ENCODE peak calls at places on chromosomes 4 and X, in five cellular contexts. S is endothelial cell of umbilical vein, V is ascending aorta, U is IMR-90, Y is tibial nerve. K is an unnamed sample.
A peak's percentile ranks its signal among the peaks of the same experiment; 100 is the strongest.

GRCh38 chr4:142840516-142841123 is 5.5 kb downstream of the INPP4B start:
- DNase-seq in S (peak; percentile 62), V (no peak), U (peak; percentile 68), Y (no peak), K (no peak)

GRCh38 chr4:187940299-187940698 is 55.3 kb upstream of the ZFP42 start:
- DNase-seq in S (no peak), V (no peak), U (peak; percentile 58), Y (no peak), K (no peak)

GRCh38 chr4:6924361-6924779 is 14.7 kb downstream of the TBC1D14 start:
- DNase-seq in S (no peak), V (no peak), U (no peak), Y (no peak), K (no peak)

GRCh38 chrX:40006025-40007017 is 91.4 kb downstream of the BCOR start:
- DNase-seq in S (no peak), V (no peak), U (no peak), Y (no peak), K (no peak)

GRCh38 chrX:76126851-76127250 is 46.0 kb upstream of the PBDC1 start:
- DNase-seq in S (no peak), V (no peak), U (no peak), Y (no peak), K (no peak)

GRCh38 chr4:127400736-127401346 is 231.9 kb upstream of the INTU start:
- DNase-seq in S (peak; percentile 68), V (no peak), U (peak; percentile 83), Y (peak; percentile 19), K (no peak)

GRCh38 chr4:89898304-89898716 is 3.7 kb downstream of the MMRN1 start:
- DNase-seq in S (peak; percentile 84), V (no peak), U (no peak), Y (no peak), K (no peak)

GRCh38 chr4:3244747-3245146 is 4.2 kb upstream of the MSANTD1 start:
- DNase-seq in S (no peak), V (no peak), U (no peak), Y (no peak), K (no peak)

GRCh38 chr4:42654606-42655005 is 2.3 kb downstream of the ATP8A1 start:
- DNase-seq in S (peak; percentile 39), V (no peak), U (peak; percentile 50), Y (no peak), K (no peak)

GRCh38 chrX:149259241-149259640 is 245.9 kb downstream of the IDS start:
- DNase-seq in S (no peak), V (no peak), U (no peak), Y (no peak), K (no peak)

GRCh38 chrX:1450381-1451161 is 2.1 kb downstream of the ASMTL start:
- DNase-seq in S (no peak), V (no peak), U (no peak), Y (no peak), K (peak; percentile 37)

GRCh38 chr4:100367451-100367850 is 150.4 kb downstream of the EMCN start:
- DNase-seq in S (peak; percentile 93), V (no peak), U (peak; percentile 63), Y (no peak), K (no peak)

GRCh38 chr4:188336891-188337290 is 197.7 kb downstream of the TRIML1 start:
- DNase-seq in S (no peak), V (no peak), U (no peak), Y (no peak), K (no peak)

GRCh38 chr4:146222313-146222712 is 8.0 kb downstream of the REELD1 start:
- DNase-seq in S (no peak), V (no peak), U (peak; percentile 54), Y (no peak), K (no peak)

GRCh38 chrX:87941841-87942240 is 424.2 kb downstream of the KLHL4 start:
- DNase-seq in S (no peak), V (no peak), U (no peak), Y (no peak), K (no peak)

GRCh38 chr4:125314676-125315570 is at the start of gene FAT4:
- DNase-seq in S (peak; percentile 99), V (peak; percentile 83), U (peak; percentile 97), Y (peak; percentile 91), K (peak; percentile 95)

GRCh38 chr4:138090918-138091659 is 151.1 kb downstream of the SLC7A11 start:
- DNase-seq in S (no peak), V (no peak), U (no peak), Y (no peak), K (no peak)

GRCh38 chr4:138092060-138092459 is 150.1 kb downstream of the SLC7A11 start:
- DNase-seq in S (no peak), V (no peak), U (no peak), Y (no peak), K (no peak)

GRCh38 chr4:138088449-138089208 is 153.5 kb downstream of the SLC7A11 start:
- DNase-seq in S (no peak), V (no peak), U (no peak), Y (no peak), K (no peak)

GRCh38 chr4:138087181-138087714 is 154.9 kb downstream of the SLC7A11 start:
- DNase-seq in S (no peak), V (no peak), U (no peak), Y (no peak), K (no peak)

GRCh38 chr4:138090145-138090917 is 151.8 kb downstream of the SLC7A11 start:
- DNase-seq in S (peak; percentile 90), V (no peak), U (peak; percentile 83), Y (peak; percentile 15), K (no peak)
- H3K4me3 ChIP-seq in S (no peak overlapping the region), V (peak overlapping the region; percentile 48), U (peak overlapping the region; percentile 34), Y (no peak overlapping the region), K (no peak overlapping the region)

GRCh38 chr4:119242417-119242816 is 29.9 kb downstream of the USP53 start:
- DNase-seq in S (no peak), V (no peak), U (no peak), Y (no peak), K (no peak)
- H3K4me1 ChIP-seq in S (peaks cover 29% of the 10 kb centered on the region), V (peaks cover 12% of the 10 kb centered on the region), U (no peaks in the 10 kb centered on the region), Y (peaks cover 8% of the 10 kb centered on the region), K (no peaks in the 10 kb centered on the region)

GRCh38 chr4:1986578-1987210 is 22.1 kb downstream of the NELFA start:
- DNase-seq in S (no peak), V (no peak), U (no peak), Y (no peak), K (no peak)
- H3K36me3 ChIP-seq in S (peaks cover 55% of the 10 kb centered on the region), V (peaks cover 96% of the 10 kb centered on the region), U (peaks cover 70% of the 10 kb centered on the region), Y (peaks cover 98% of the 10 kb centered on the region), K (peaks cover 68% of the 10 kb centered on the region)

DNA sequence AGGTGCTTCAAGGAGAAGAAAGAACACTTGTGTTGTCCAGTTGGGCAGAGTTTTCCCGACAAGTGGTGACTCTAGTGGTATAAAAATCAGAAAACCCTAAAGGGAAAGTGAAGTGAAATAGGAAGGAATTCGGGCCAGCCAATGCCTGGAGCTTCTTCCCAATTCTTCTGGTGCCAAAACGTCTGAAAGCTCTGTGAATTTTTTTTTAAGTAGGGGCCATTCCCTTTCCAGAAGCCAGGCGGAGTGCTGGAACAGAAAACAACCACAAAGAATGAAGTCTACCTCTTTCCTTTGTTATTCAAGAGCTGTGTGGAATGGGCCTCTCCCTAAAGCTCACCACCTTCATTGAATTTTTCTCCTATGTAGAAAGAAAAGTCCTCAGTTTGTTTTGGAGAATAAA is 43.1 kb upstream of the PPARGC1A start:
- DNase-seq in S (no peak), V (no peak), U (peak; percentile 8), Y (no peak), K (no peak)
- H3K4me3 ChIP-seq in S (no peak overlapping the region), V (no peak overlapping the region), U (no peak overlapping the region), Y (no peak overlapping the region), K (no peak overlapping the region)

GRCh38 chrX:125826080-125826479 is 340.0 kb downstream of the DCAF12L2 start:
- DNase-seq in S (no peak), V (no peak), U (no peak), Y (no peak), K (no peak)
- H3K4me1 ChIP-seq in S (no peaks in the 10 kb centered on the region), V (no peaks in the 10 kb centered on the region), U (no peaks in the 10 kb centered on the region), Y (no peaks in the 10 kb centered on the region), K (no peaks in the 10 kb centered on the region)

DNA sequence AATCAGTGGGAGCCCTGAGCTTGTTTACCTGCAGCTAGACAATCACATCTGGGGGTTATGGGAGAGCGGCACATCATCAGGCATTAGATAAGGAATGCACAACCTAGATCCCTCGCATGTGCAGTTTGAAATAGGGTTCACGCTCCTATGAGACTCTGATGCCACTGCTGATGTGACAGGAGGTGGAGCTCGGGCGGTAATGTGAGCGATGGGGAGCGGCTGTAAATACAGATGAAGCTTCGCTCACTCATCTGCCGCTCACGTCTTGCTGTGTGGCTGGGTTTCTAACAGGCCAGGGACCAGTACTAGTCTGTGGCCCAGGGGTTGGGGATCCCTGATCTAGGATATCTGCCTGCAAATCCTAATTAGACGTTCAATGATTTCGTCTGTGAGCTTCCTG is 90.3 kb downstream of the CRMP1 start:
- DNase-seq in S (no peak), V (no peak), U (no peak), Y (no peak), K (no peak)
- H3K36me3 ChIP-seq in S (peaks cover 24% of the 10 kb centered on the region), V (peaks cover 72% of the 10 kb centered on the region), U (peaks cover 63% of the 10 kb centered on the region), Y (peaks cover 97% of the 10 kb centered on the region), K (peaks cover 36% of the 10 kb centered on the region)

GRCh38 chr4:144809056-144809640 is 163.2 kb downstream of the HHIP start:
- DNase-seq in S (no peak), V (no peak), U (no peak), Y (no peak), K (no peak)

DNA sequence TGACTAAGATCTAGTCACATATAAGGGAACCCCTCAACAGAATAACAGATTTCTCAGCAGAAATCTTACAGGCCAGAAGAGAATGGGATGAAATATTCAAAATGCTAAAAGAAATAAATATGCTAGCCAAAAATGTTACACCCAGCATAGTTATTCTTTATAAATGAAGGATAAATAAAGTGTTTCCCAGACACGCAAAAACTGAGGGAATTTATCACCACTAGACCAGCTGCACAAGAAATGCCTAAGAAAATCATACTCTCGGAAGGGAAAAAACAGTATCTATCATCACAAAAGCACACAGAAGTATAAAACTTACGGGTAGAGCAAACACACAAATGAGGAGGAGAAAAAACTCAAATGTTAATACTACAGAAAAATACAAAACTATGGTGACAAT is 162.1 kb downstream of the HHIP start:
- DNase-seq in S (no peak), V (no peak), U (no peak), Y (no peak), K (no peak)
- H3K4me3 ChIP-seq in S (no peak overlapping the region), V (no peak overlapping the region), U (no peak overlapping the region), Y (no peak overlapping the region), K (no peak overlapping the region)

GRCh38 chr4:82363896-82364487 is 9.8 kb downstream of the HNRNPD start:
- DNase-seq in S (no peak), V (no peak), U (no peak), Y (no peak), K (no peak)
- H3K4me1 ChIP-seq in S (peaks cover 8% of the 10 kb centered on the region), V (peaks cover 53% of the 10 kb centered on the region), U (peaks cover 7% of the 10 kb centered on the region), Y (peaks cover 71% of the 10 kb centered on the region), K (peaks cover 41% of the 10 kb centered on the region)

DNA sequence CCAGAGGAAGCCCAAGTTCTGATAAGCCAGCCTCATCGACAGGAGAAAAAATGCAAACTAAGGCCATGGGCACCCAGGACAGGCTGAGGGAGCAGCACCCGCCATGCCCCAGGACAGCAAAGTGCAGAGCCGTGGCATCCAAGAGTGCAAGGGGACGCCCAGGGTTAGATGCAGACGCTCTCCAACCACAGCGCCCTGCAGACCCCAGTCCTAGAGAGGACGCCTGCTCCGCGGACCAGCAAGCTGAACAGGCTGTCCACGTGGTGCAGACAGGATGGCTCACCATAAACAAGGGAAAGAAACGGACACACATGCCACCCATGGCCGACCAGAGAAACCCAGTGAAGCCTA is 32.6 kb downstream of the GAK start:
- DNase-seq in S (no peak), V (no peak), U (no peak), Y (no peak), K (no peak)
- H3K36me3 ChIP-seq in S (peaks cover 23% of the 10 kb centered on the region), V (peaks cover 73% of the 10 kb centered on the region), U (peaks cover 54% of the 10 kb centered on the region), Y (peaks cover 95% of the 10 kb centered on the region), K (peaks cover 5% of the 10 kb centered on the region)

K was measured in RWPE2.